ENCODE peak calls at places on chromosomes 2 and 18, in seven cellular contexts. H is HCT116, R is K562, C is GM12878, I is HepG2, V is H1, B is SK-N-SH. M is an unnamed sample.

GRCh38 chr2:232319117-232320037 is 59.2 kb upstream of the ALPP start:
- DNase-seq in H (no peak), I (no peak), B (no peak), V (no peak), R (no peak), C (no peak), M (no peak)

GRCh38 chr2:28277466-28277865 is 115.2 kb upstream of the FOSL2 start:
- DNase-seq in I (no peak), H (no peak), B (no peak), V (no peak), C (no peak), R (no peak), M (no peak)

GRCh38 chr18:33326975-33327374 is 113.5 kb downstream of the CCDC178 start:
- DNase-seq in I (no peak), V (no peak), C (no peak), B (no peak), H (no peak), R (no peak), M (no peak)

GRCh38 chr2:54724560-54725342 is 1.3 kb downstream of the EML6 start:
- DNase-seq in R (peak), V (no peak), H (no peak), B (peak), C (no peak), I (no peak), M (no peak)

GRCh38 chr18:21742323-21742687 is 1.7 kb downstream of the MIB1 start:
- DNase-seq in H (no peak), C (no peak), I (no peak), B (no peak), R (no peak), V (no peak), M (no peak)

GRCh38 chr18:27685807-27686412 is 491.0 kb downstream of the CDH2 start:
- DNase-seq in C (no peak), H (peak), V (no peak), R (peak), I (peak), B (peak), M (peak)

GRCh38 chr2:75516378-75517122 is 44.2 kb downstream of the EVA1A start:
- DNase-seq in I (peak), B (no peak), V (no peak), C (peak), H (no peak), R (no peak), M (peak)

GRCh38 chr18:74294526-74294925 is 2.8 kb upstream of the CYB5A start:
- DNase-seq in H (no peak), C (no peak), R (no peak), B (no peak), I (no peak), V (no peak), M (no peak)

GRCh38 chr18:55838841-55839240 is 250.8 kb upstream of the TCF4 start:
- DNase-seq in I (no peak), C (no peak), R (no peak), V (no peak), H (no peak), B (no peak), M (no peak)

GRCh38 chr2:175854665-175855064 is 147.4 kb downstream of the LNPK start:
- DNase-seq in V (no peak), B (peak), I (no peak), C (no peak), R (no peak), H (no peak), M (no peak)

GRCh38 chr18:23504720-23505119 is 1.4 kb downstream of the RMC1 start:
- DNase-seq in B (no peak), C (peak), R (no peak), V (no peak), I (no peak), H (no peak), M (no peak)

GRCh38 chr2:119753930-119754321 is 5.8 kb upstream of the PTPN4 start:
- DNase-seq in V (no peak), C (no peak), H (no peak), R (no peak), I (no peak), B (no peak), M (no peak)

GRCh38 chr2:28096421-28096820 is 205.9 kb downstream of the BABAM2 start:
- DNase-seq in I (no peak), H (no peak), B (no peak), R (no peak), C (no peak), V (no peak), M (no peak)

DNA sequence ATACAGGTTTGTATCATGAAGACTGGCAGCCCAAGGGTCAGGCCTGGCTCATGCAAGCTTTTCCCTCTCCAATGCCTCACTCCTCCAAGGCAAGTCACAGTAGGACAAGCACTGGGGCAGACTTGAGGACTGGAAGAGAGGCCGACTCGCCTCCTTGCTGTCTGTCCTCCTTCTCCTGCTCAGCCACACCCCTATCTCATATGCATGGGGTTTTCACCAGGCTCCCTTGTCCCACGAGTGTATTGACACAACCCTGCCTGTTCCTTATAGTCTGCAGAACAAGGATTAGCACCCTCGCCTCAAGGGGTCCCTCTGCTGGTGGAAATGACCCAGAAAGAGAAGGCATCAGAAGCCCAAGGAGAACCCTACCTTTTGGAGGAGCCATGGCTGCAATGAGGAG is 223.7 kb downstream of the SOX11 start:
- DNase-seq in C (no peak), I (peak), R (peak), H (no peak), V (no peak), B (no peak), M (peak)
- TF ChIP-seq JUND in C (no peak), I (no peak), R (no peak), H (no peak), V (no peak), B (no peak), M (no peak)

DNA sequence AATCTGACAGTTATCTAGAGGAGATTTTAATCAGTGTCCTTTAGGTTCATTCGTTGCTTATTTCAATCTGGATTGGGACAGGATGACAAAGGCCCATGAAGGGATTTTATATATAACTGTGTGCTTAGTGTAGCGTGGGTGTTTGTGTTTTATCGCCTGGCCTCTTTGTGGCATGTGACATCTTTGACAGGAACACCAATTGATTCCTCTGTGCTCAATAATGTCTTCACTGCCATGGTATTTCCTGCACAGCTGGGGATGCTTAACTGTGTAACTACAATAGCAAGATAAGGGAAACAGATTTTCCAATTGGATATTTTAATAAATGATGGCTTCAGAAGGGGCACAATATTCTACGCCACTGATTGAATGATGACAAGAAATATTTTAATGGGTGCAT is 160.3 kb downstream of the AGAP1 start:
- DNase-seq in I (no peak), H (no peak), C (no peak), R (no peak), V (no peak), B (no peak), M (no peak)
- TF ChIP-seq JUND in I (no peak), H (no peak), C (no peak), R (no peak), V (no peak), B (peak), M (no peak)

GRCh38 chr2:240412211-240412830 is 23.1 kb upstream of the GPC1 start:
- DNase-seq in C (no peak), V (no peak), I (no peak), H (no peak), R (no peak), B (no peak), M (no peak)
- TF ChIP-seq JUND in C (no peak), V (no peak), I (no peak), H (no peak), R (no peak), B (no peak), M (no peak)

DNA sequence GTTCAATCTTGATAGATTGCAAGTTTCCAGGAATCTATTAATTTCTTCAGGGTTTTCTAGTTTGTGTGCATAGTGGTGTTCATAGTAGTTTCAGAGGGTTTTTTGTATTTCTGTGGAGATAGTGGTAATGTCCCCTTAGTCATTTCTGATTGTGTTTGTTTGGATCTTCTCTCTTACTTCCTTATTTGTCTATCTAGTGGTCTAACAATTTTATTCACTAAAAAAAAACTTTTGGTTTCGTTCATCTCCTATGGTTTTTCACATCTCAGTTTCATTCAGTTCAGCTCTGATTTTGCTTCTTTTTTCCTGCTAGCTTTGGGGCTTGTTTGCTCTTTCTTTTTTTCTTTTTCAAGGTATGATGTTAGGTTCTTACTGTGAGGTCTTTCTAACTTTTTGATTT is 94.5 kb downstream of the SNTG2 start:
- DNase-seq in H (no peak), V (no peak), C (no peak), I (no peak), B (no peak), R (no peak), M (no peak)
- TF ChIP-seq JUND in H (no peak), V (no peak), C (no peak), I (no peak), B (no peak), R (no peak), M (no peak)

GRCh38 chr2:109392140-109392539 is 221.6 kb downstream of the SEPTIN10 start:
- DNase-seq in I (no peak), C (no peak), R (no peak), B (no peak), V (no peak), H (no peak), M (no peak)
- TF ChIP-seq JUND in I (no peak), C (no peak), R (no peak), B (no peak), V (no peak), H (no peak), M (no peak)

DNA sequence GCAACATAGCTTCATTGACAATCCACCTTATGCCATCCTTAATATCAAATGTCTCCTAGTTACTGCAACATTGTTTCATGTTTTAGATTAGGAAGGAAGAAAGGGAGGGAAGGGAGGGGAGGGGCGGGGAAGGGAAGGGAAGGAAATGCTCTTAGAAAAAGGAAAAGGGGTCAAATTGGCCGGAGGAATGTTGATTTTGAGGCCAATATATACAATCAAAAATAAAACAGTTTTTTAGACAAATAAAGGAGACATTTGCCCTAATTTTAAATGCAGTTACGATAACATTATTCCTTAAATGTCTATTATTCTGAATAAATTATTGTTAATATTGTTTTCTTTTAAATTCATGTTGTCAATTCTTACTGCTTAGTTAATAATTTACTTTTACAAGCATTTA is 33.5 kb upstream of the CALCRL start:
- DNase-seq in V (no peak), C (no peak), I (no peak), R (no peak), B (no peak), H (no peak), M (no peak)
- TF ChIP-seq JUND in V (no peak), C (no peak), I (no peak), R (no peak), B (no peak), H (no peak), M (no peak)

DNA sequence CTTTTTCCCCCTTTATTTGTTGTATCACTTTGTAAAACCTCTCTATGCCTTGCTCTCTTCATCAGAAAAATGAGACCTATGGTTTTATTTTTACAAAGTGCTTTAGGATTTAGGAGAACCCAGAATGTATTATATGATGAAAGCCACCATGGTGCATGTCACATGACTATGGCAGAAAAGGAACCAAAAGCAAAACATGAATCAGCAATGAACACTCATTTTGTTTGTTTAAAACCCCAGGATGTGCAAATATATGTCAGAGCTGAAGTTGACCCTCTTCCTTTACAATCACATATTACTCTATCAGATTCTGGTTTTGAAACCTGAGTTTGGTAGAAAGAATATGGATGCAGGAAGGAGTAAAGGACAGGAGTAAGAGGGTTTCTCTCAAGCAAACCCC is 70.0 kb downstream of the FIGN start:
- DNase-seq in V (no peak), B (no peak), H (no peak), R (no peak), I (peak), C (no peak), M (no peak)
- TF ChIP-seq JUND in V (no peak), B (no peak), H (no peak), R (no peak), I (no peak), C (no peak), M (no peak)

GRCh38 chr2:38376683-38377500 is at the start of gene ATL2:
- DNase-seq in H (peak), V (peak), B (peak), I (peak), C (peak), R (peak), M (peak)

GRCh38 chr2:38377501-38378258 is 607 bp upstream of the ATL2 start:
- DNase-seq in C (no peak), V (no peak), R (no peak), I (peak), B (no peak), H (no peak), M (peak)

GRCh38 chr2:38380397-38381130 is 3.5 kb upstream of the ATL2 start:
- DNase-seq in H (no peak), B (no peak), C (no peak), R (no peak), V (no peak), I (peak), M (no peak)

GRCh38 chr2:38384344-38384743 is 7.3 kb upstream of the ATL2 start:
- DNase-seq in V (no peak), B (no peak), R (no peak), I (no peak), C (no peak), H (no peak), M (no peak)

DNA sequence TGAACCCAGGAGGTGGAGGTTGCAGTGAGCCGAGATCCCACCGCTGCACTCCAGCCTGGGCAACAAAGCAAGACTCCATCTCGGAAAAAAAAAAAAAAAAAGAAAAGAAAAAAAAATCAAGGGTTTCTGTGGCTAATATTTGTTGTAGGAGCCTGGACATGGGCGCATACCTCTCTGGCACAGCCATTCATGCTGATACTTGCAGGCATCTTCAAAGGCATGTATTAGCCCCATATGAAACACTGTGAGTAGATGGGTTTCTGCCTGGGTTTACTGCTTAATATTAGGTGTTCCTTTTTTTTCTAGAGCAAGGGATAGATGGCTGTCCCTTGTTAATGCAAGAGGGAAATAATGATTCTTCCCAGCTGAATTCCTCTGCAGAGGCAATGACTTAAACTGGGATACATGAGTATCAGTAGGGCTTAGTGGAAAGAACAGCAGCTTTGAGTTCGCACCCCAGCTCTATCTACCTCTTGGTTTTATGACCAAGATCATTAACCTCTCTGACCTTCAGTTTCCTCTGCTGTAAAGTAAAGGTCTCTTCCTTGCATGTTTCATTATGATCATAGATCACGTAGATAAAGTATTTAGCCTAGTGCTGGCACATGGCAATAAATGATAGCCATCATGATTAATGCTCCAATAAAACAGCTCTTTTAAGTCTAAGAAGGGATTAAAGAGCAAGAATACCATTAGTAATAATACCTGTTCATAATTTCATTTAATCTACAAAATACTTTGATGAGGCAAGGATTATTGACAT is 4.5 kb upstream of the ATL2 start:
- DNase-seq in R (no peak), B (no peak), V (no peak), C (no peak), I (no peak), H (no peak), M (no peak)
- TF ChIP-seq JUND in R (no peak), B (no peak), V (no peak), C (no peak), I (no peak), H (no peak), M (no peak)

GRCh38 chr2:109562421-109562820 is 51.3 kb downstream of the SEPTIN10 start:
- DNase-seq in B (no peak), R (no peak), V (no peak), C (no peak), H (peak), I (peak), M (no peak)
- TF ChIP-seq JUND in B (no peak), R (no peak), V (no peak), C (no peak), H (peak), I (no peak), M (no peak)

DNA sequence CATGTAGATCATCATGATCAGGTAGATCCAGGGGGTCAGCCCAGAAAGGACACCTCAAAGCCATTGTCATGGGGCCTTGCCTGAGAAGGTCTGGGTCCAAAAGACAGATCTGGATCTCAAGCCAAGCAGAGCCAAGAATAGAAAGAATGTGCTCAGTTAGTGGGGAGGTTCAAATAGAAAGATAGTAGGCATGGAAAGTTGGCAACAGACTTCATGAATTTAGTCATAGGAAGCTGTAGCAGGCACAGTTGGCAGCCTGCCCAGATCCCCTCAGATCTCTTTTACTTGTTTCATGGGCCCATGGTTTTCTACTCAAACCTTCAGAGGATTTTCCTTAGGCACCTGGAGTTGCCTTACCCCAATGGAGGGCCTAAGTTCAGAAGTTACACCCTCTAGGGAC is 767.0 kb downstream of the SLC4A3 start:
- DNase-seq in H (no peak), I (no peak), V (no peak), R (no peak), C (no peak), B (no peak), M (no peak)
- TF ChIP-seq JUND in H (no peak), I (no peak), V (no peak), R (no peak), C (no peak), B (no peak), M (no peak)

M was measured in T47D.